ENCODE peak calls at places on chromosomes 1 and 21, in four cellular contexts. V is HuH-7, K is left lung, O is left ventricle myocardium superior. M is an unnamed sample.

GRCh38 chr1:215056584-215056983 is 26.0 kb upstream of the KCNK2 start:
- DNase-seq in V (no peak), K (no peak), O (no peak), M (no peak)

GRCh38 chr21:19507682-19508260 is 1104.2 kb upstream of the TMPRSS15 start:
- DNase-seq in V (peak), K (no peak), O (no peak), M (no peak)

GRCh38 chr1:87518794-87519193 is 190.1 kb downstream of the LMO4 start:
- DNase-seq in V (no peak), K (no peak), O (no peak), M (no peak)

GRCh38 chr1:215567491-215568286 is 585 bp downstream of the KCTD3 start:
- DNase-seq in V (peak), K (peak), O (no peak), M (peak)

GRCh38 chr1:160777486-160778089 is 18.4 kb upstream of the LY9 start:
- DNase-seq in V (peak), K (no peak), O (no peak), M (no peak)

GRCh38 chr1:41537788-41538351 is 53.4 kb upstream of the EDN2 start:
- DNase-seq in V (no peak), K (peak), O (peak), M (peak)

GRCh38 chr21:43467785-43468184 is 40.9 kb upstream of the SIK1 start:
- DNase-seq in V (no peak), K (peak), O (no peak), M (no peak)

GRCh38 chr1:79128726-79129125 is 122.2 kb upstream of the ADGRL4 start:
- DNase-seq in V (no peak), K (no peak), O (no peak), M (no peak)

GRCh38 chr1:171226757-171227370 is 21.4 kb upstream of the FMO1 start:
- DNase-seq in V (peak), K (no peak), O (no peak), M (no peak)

GRCh38 chr1:39617488-39618049 is 21.9 kb downstream of the HEYL start:
- DNase-seq in V (no peak), K (no peak), O (no peak), M (no peak)

GRCh38 chr1:86704972-86705632 is 726 bp downstream of the SH3GLB1 start:
- DNase-seq in V (peak), K (peak), O (peak), M (peak)

GRCh38 chr1:99725996-99726395 is 40.4 kb downstream of the FRRS1 start:
- DNase-seq in V (no peak), K (no peak), O (no peak), M (no peak)

GRCh38 chr1:203800001-203800400 is 4.6 kb downstream of the ZBED6 start:
- DNase-seq in V (no peak), K (no peak), O (no peak), M (no peak)

GRCh38 chr1:222994506-222995229 is 148.4 kb downstream of the TLR5 start:
- DNase-seq in V (no peak), K (no peak), O (no peak), M (no peak)

GRCh38 chr1:91830242-91831131 is 55.5 kb downstream of the TGFBR3 start:
- DNase-seq in V (no peak), K (no peak), O (peak), M (peak)

GRCh38 chr1:117591248-117591647 is 14.6 kb upstream of the TENT5C start:
- DNase-seq in V (no peak), K (no peak), O (no peak), M (no peak)

GRCh38 chr1:13807213-13807612 is 107.2 kb downstream of the PRDM2 start:
- DNase-seq in V (peak), K (no peak), O (no peak), M (no peak)

GRCh38 chr1:41742219-41742618 is 176.5 kb downstream of the HIVEP3 start:
- DNase-seq in V (no peak), K (no peak), O (no peak), M (no peak)

GRCh38 chr21:41124626-41125240 is 43.2 kb upstream of the BACE2 start:
- DNase-seq in V (no peak), K (no peak), O (no peak), M (no peak)

GRCh38 chr1:10113501-10113900 is 80.7 kb downstream of the UBE4B start:
- DNase-seq in V (no peak), K (no peak), O (no peak), M (no peak)

GRCh38 chr1:220843481-220844011 is 35.7 kb upstream of the HLX start:
- DNase-seq in V (no peak), K (no peak), O (peak), M (peak)

GRCh38 chr1:38870996-38871395 is 2.2 kb downstream of the MYCBP start:
- DNase-seq in V (no peak), K (no peak), O (no peak), M (no peak)

GRCh38 chr1:84907095-84907827 is 14.3 kb upstream of the LPAR3 start:
- DNase-seq in V (no peak), K (no peak), O (no peak), M (no peak)